ENCODE peak calls at places on chromosomes 5 and 9, in nine cellular contexts. One of them, this sample, is unnamed.

GRCh38 chr5:76443399-76443798 is 40.3 kb downstream of the IQGAP2 start:
- DNase-seq in esophagus squamous epithelium: no peak
- DNase-seq in transverse colon: no peak
- DNase-seq in heart left ventricle: no peak
- DNase-seq in H54: no peak
- DNase-seq in HCT116: no peak
- DNase-seq in lower leg skin: no peak
- DNase-seq in right lobe of liver: peak; percentile 58
- DNase-seq in tibial nerve: no peak
- DNase-seq in this sample: no peak

GRCh38 chr5:136164226-136164625 is 28.7 kb downstream of the SMIM32 start:
- DNase-seq in esophagus squamous epithelium: no peak
- DNase-seq in transverse colon: no peak
- DNase-seq in heart left ventricle: no peak
- DNase-seq in H54: no peak
- DNase-seq in HCT116: no peak
- DNase-seq in lower leg skin: no peak
- DNase-seq in right lobe of liver: no peak
- DNase-seq in tibial nerve: no peak
- DNase-seq in this sample: no peak

GRCh38 chr5:37844004-37844403 is 4.2 kb upstream of the GDNF start:
- DNase-seq in esophagus squamous epithelium: no peak
- DNase-seq in transverse colon: no peak
- DNase-seq in heart left ventricle: no peak
- DNase-seq in H54: no peak
- DNase-seq in HCT116: no peak
- DNase-seq in lower leg skin: no peak
- DNase-seq in right lobe of liver: no peak
- DNase-seq in tibial nerve: no peak
- DNase-seq in this sample: no peak

GRCh38 chr5:72878854-72879253 is 62.4 kb downstream of the TNPO1 start:
- DNase-seq in esophagus squamous epithelium: no peak
- DNase-seq in transverse colon: no peak
- DNase-seq in heart left ventricle: no peak
- DNase-seq in H54: no peak
- DNase-seq in HCT116: no peak
- DNase-seq in lower leg skin: no peak
- DNase-seq in right lobe of liver: no peak
- DNase-seq in tibial nerve: no peak
- DNase-seq in this sample: no peak

GRCh38 chr9:73980754-73981153 is 516.4 kb upstream of the RORB start:
- DNase-seq in esophagus squamous epithelium: no peak
- DNase-seq in transverse colon: no peak
- DNase-seq in heart left ventricle: no peak
- DNase-seq in H54: no peak
- DNase-seq in HCT116: no peak
- DNase-seq in lower leg skin: no peak
- DNase-seq in right lobe of liver: no peak
- DNase-seq in tibial nerve: no peak
- DNase-seq in this sample: no peak

GRCh38 chr9:128845186-128845931 is 15.8 kb upstream of the SPOUT1 start:
- DNase-seq in esophagus squamous epithelium: no peak
- DNase-seq in transverse colon: no peak
- DNase-seq in heart left ventricle: no peak
- DNase-seq in H54: no peak
- DNase-seq in HCT116: no peak
- DNase-seq in lower leg skin: no peak
- DNase-seq in right lobe of liver: no peak
- DNase-seq in tibial nerve: no peak
- DNase-seq in this sample: no peak

GRCh38 chr5:170111088-170111796 is 5.5 kb downstream of the FOXI1 start:
- DNase-seq in esophagus squamous epithelium: no peak
- DNase-seq in transverse colon: no peak
- DNase-seq in heart left ventricle: no peak
- DNase-seq in H54: no peak
- DNase-seq in HCT116: no peak
- DNase-seq in lower leg skin: peak; percentile 70
- DNase-seq in right lobe of liver: no peak
- DNase-seq in tibial nerve: no peak
- DNase-seq in this sample: no peak

GRCh38 chr5:177086918-177087706 is 397 bp downstream of the FGFR4 start:
- DNase-seq in esophagus squamous epithelium: no peak
- DNase-seq in transverse colon: peak; percentile 89
- DNase-seq in heart left ventricle: no peak
- DNase-seq in H54: no peak
- DNase-seq in HCT116: peak; percentile 61
- DNase-seq in lower leg skin: no peak
- DNase-seq in right lobe of liver: peak; percentile 97
- DNase-seq in tibial nerve: no peak
- DNase-seq in this sample: peak; percentile 85

GRCh38 chr9:6414291-6414690 is 1.3 kb downstream of the UHRF2 start:
- DNase-seq in esophagus squamous epithelium: no peak
- DNase-seq in transverse colon: no peak
- DNase-seq in heart left ventricle: no peak
- DNase-seq in H54: no peak
- DNase-seq in HCT116: no peak
- DNase-seq in lower leg skin: no peak
- DNase-seq in right lobe of liver: no peak
- DNase-seq in tibial nerve: no peak
- DNase-seq in this sample: no peak
- TF ChIP-seq POLR2A in esophagus squamous epithelium: no peak
- TF ChIP-seq POLR2A in transverse colon: no peak
- TF ChIP-seq POLR2A in heart left ventricle: no peak
- TF ChIP-seq POLR2A in H54: no peak
- TF ChIP-seq POLR2A in HCT116: no peak
- TF ChIP-seq POLR2A in lower leg skin: no peak
- TF ChIP-seq POLR2A in right lobe of liver: no peak
- TF ChIP-seq POLR2A in tibial nerve: no peak
- TF ChIP-seq POLR2A in this sample: no peak

GRCh38 chr5:75054110-75054930 is 2.0 kb upstream of the GCNT4 start:
- DNase-seq in esophagus squamous epithelium: no peak
- DNase-seq in transverse colon: peak; percentile 17
- DNase-seq in heart left ventricle: peak; percentile 23
- DNase-seq in H54: no peak
- DNase-seq in HCT116: no peak
- DNase-seq in lower leg skin: no peak
- DNase-seq in right lobe of liver: peak; percentile 46
- DNase-seq in tibial nerve: peak; percentile 30
- DNase-seq in this sample: no peak

GRCh38 chr5:75052461-75053285 is at the start of gene GCNT4:
- DNase-seq in esophagus squamous epithelium: no peak
- DNase-seq in transverse colon: peak; percentile 38
- DNase-seq in heart left ventricle: peak; percentile 46
- DNase-seq in H54: no peak
- DNase-seq in HCT116: no peak
- DNase-seq in lower leg skin: no peak
- DNase-seq in right lobe of liver: peak; percentile 56
- DNase-seq in tibial nerve: peak; percentile 16
- DNase-seq in this sample: peak; percentile 25

GRCh38 chr5:75057551-75057950 is 5.2 kb upstream of the GCNT4 start:
- DNase-seq in esophagus squamous epithelium: no peak
- DNase-seq in transverse colon: no peak
- DNase-seq in heart left ventricle: no peak
- DNase-seq in H54: no peak
- DNase-seq in HCT116: no peak
- DNase-seq in lower leg skin: no peak
- DNase-seq in right lobe of liver: no peak
- DNase-seq in tibial nerve: no peak
- DNase-seq in this sample: no peak

GRCh38 chr5:75053286-75054109 is 1.1 kb upstream of the GCNT4 start:
- DNase-seq in esophagus squamous epithelium: no peak
- DNase-seq in transverse colon: peak; percentile 63
- DNase-seq in heart left ventricle: peak; percentile 56
- DNase-seq in H54: no peak
- DNase-seq in HCT116: no peak
- DNase-seq in lower leg skin: peak; percentile 90
- DNase-seq in right lobe of liver: peak; percentile 70
- DNase-seq in tibial nerve: peak; percentile 26
- DNase-seq in this sample: peak; percentile 27

GRCh38 chr5:75055727-75056144 is 3.4 kb upstream of the GCNT4 start:
- DNase-seq in esophagus squamous epithelium: no peak
- DNase-seq in transverse colon: no peak
- DNase-seq in heart left ventricle: no peak
- DNase-seq in H54: no peak
- DNase-seq in HCT116: no peak
- DNase-seq in lower leg skin: no peak
- DNase-seq in right lobe of liver: no peak
- DNase-seq in tibial nerve: no peak
- DNase-seq in this sample: no peak
- TF ChIP-seq POLR2A in esophagus squamous epithelium: no peak
- TF ChIP-seq POLR2A in transverse colon: no peak
- TF ChIP-seq POLR2A in heart left ventricle: no peak
- TF ChIP-seq POLR2A in H54: no peak
- TF ChIP-seq POLR2A in HCT116: no peak
- TF ChIP-seq POLR2A in lower leg skin: no peak
- TF ChIP-seq POLR2A in right lobe of liver: no peak
- TF ChIP-seq POLR2A in tibial nerve: no peak
- TF ChIP-seq POLR2A in this sample: no peak

GRCh38 chr9:127345566-127345965 is 51.4 kb upstream of the SLC2A8 start:
- DNase-seq in esophagus squamous epithelium: no peak
- DNase-seq in transverse colon: no peak
- DNase-seq in heart left ventricle: no peak
- DNase-seq in H54: no peak
- DNase-seq in HCT116: no peak
- DNase-seq in lower leg skin: peak; percentile 78
- DNase-seq in right lobe of liver: no peak
- DNase-seq in tibial nerve: no peak
- DNase-seq in this sample: no peak

GRCh38 chr9:127341152-127341551 is 55.8 kb upstream of the SLC2A8 start:
- DNase-seq in esophagus squamous epithelium: no peak
- DNase-seq in transverse colon: no peak
- DNase-seq in heart left ventricle: no peak
- DNase-seq in H54: no peak
- DNase-seq in HCT116: no peak
- DNase-seq in lower leg skin: peak; percentile 77
- DNase-seq in right lobe of liver: no peak
- DNase-seq in tibial nerve: no peak
- DNase-seq in this sample: no peak

GRCh38 chr9:127347831-127348699 is 48.9 kb upstream of the SLC2A8 start:
- DNase-seq in esophagus squamous epithelium: no peak
- DNase-seq in transverse colon: no peak
- DNase-seq in heart left ventricle: no peak
- DNase-seq in H54: peak; percentile 55
- DNase-seq in HCT116: no peak
- DNase-seq in lower leg skin: no peak
- DNase-seq in right lobe of liver: no peak
- DNase-seq in tibial nerve: no peak
- DNase-seq in this sample: no peak

GRCh38 chr9:127346584-127346983 is 50.4 kb upstream of the SLC2A8 start:
- DNase-seq in esophagus squamous epithelium: no peak
- DNase-seq in transverse colon: no peak
- DNase-seq in heart left ventricle: no peak
- DNase-seq in H54: no peak
- DNase-seq in HCT116: no peak
- DNase-seq in lower leg skin: peak; percentile 54
- DNase-seq in right lobe of liver: no peak
- DNase-seq in tibial nerve: no peak
- DNase-seq in this sample: no peak

GRCh38 chr9:127344373-127344995 is 52.5 kb upstream of the SLC2A8 start:
- DNase-seq in esophagus squamous epithelium: no peak
- DNase-seq in transverse colon: no peak
- DNase-seq in heart left ventricle: no peak
- DNase-seq in H54: peak; percentile 47
- DNase-seq in HCT116: no peak
- DNase-seq in lower leg skin: peak; percentile 50
- DNase-seq in right lobe of liver: no peak
- DNase-seq in tibial nerve: no peak
- DNase-seq in this sample: no peak
- TF ChIP-seq POLR2A in esophagus squamous epithelium: no peak
- TF ChIP-seq POLR2A in transverse colon: no peak
- TF ChIP-seq POLR2A in heart left ventricle: no peak
- TF ChIP-seq POLR2A in H54: no peak
- TF ChIP-seq POLR2A in HCT116: no peak
- TF ChIP-seq POLR2A in lower leg skin: no peak
- TF ChIP-seq POLR2A in right lobe of liver: no peak
- TF ChIP-seq POLR2A in tibial nerve: no peak
- TF ChIP-seq POLR2A in this sample: no peak

GRCh38 chr5:127070243-127070642 is 3.1 kb downstream of the C5orf63 start:
- DNase-seq in esophagus squamous epithelium: no peak
- DNase-seq in transverse colon: no peak
- DNase-seq in heart left ventricle: no peak
- DNase-seq in H54: no peak
- DNase-seq in HCT116: no peak
- DNase-seq in lower leg skin: no peak
- DNase-seq in right lobe of liver: no peak
- DNase-seq in tibial nerve: no peak
- DNase-seq in this sample: no peak

GRCh38 chr5:127077346-127077745 is 4.0 kb upstream of the C5orf63 start:
- DNase-seq in esophagus squamous epithelium: no peak
- DNase-seq in transverse colon: no peak
- DNase-seq in heart left ventricle: no peak
- DNase-seq in H54: no peak
- DNase-seq in HCT116: no peak
- DNase-seq in lower leg skin: no peak
- DNase-seq in right lobe of liver: no peak
- DNase-seq in tibial nerve: no peak
- DNase-seq in this sample: no peak

GRCh38 chr5:127074466-127074865 is 1.2 kb upstream of the C5orf63 start:
- DNase-seq in esophagus squamous epithelium: no peak
- DNase-seq in transverse colon: no peak
- DNase-seq in heart left ventricle: no peak
- DNase-seq in H54: no peak
- DNase-seq in HCT116: no peak
- DNase-seq in lower leg skin: no peak
- DNase-seq in right lobe of liver: no peak
- DNase-seq in tibial nerve: no peak
- DNase-seq in this sample: no peak

GRCh38 chr5:127076730-127077129 is 3.4 kb upstream of the C5orf63 start:
- DNase-seq in esophagus squamous epithelium: no peak
- DNase-seq in transverse colon: no peak
- DNase-seq in heart left ventricle: peak; percentile 19
- DNase-seq in H54: peak; percentile 35
- DNase-seq in HCT116: no peak
- DNase-seq in lower leg skin: no peak
- DNase-seq in right lobe of liver: no peak
- DNase-seq in tibial nerve: no peak
- DNase-seq in this sample: no peak

DNA sequence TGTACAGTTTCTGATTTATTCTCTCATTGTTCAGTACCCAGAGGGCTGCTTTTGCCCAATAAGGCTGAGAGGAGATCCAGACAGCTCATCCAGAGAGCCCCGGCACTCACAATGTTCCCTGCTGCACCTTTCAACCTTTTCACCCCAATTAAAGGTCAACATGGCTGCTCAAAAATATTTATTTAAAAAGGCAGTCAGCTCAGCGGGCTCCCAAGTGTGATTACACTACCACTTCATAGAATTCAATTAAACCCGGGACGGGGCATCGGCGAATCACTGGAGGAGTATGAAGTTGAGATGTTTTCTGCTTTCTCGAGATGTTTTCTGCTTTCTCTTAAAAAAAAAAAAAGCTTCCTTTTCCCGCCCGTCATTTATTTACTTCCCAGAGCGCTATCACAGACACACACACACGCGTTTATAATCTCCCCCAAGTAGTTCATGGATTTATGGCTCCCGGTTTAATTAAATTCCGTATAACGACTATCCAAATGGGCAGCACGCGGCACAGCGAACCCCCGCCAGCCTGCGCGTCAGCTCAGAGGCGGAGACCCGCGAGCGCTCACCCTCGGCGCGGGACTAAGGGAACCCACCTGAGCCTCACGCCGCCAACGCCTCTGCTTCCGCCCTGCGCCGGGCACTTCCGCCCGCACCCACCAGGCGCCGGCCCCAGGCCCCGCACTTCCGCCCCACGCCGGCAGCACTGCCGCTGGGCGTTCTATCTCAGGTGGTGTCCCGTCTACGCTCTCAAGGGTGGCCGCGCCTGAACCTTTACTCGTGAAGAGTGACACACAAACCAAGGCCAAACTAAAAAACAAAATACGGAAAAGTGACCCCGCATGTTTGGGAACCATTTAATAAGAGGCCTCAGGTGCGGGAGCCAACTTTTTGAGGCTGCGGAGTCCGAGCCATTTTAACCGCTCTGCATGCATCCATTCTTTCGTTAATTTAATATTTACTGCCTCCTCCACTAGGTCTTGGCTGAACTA is at the start of gene C5orf63:
- DNase-seq in esophagus squamous epithelium: no peak
- DNase-seq in transverse colon: peak; percentile 74
- DNase-seq in heart left ventricle: peak; percentile 67
- DNase-seq in H54: no peak
- DNase-seq in HCT116: peak; percentile 8
- DNase-seq in lower leg skin: peak; percentile 87
- DNase-seq in right lobe of liver: peak; percentile 71
- DNase-seq in tibial nerve: no peak
- DNase-seq in this sample: peak; percentile 78
- TF ChIP-seq POLR2A in esophagus squamous epithelium: no peak
- TF ChIP-seq POLR2A in transverse colon: peak; percentile 49
- TF ChIP-seq POLR2A in heart left ventricle: peak; percentile 20
- TF ChIP-seq POLR2A in H54: peak; percentile 36
- TF ChIP-seq POLR2A in HCT116: peak; percentile 54
- TF ChIP-seq POLR2A in lower leg skin: no peak
- TF ChIP-seq POLR2A in right lobe of liver: peak; percentile 10
- TF ChIP-seq POLR2A in tibial nerve: no peak
- TF ChIP-seq POLR2A in this sample: peak; percentile 63